ENCODE peak calls at places on chromosomes 7 and 10, in four cellular contexts. F is IMR-90, Y is K562, W is HepG2. S is an unnamed sample.

GRCh38 chr10:129846991-129847391 is 117.1 kb downstream of the EBF3 start:
- DNase-seq in F (no peak), Y (no peak), W (no peak), S (no peak)

GRCh38 chr7:12814107-12814506 is 126.7 kb downstream of the ARL4A start:
- DNase-seq in F (no peak), Y (no peak), W (no peak), S (no peak)

GRCh38 chr7:2520131-2520807 is 695 bp downstream of the LFNG start:
- DNase-seq in F (no peak), Y (peak), W (no peak), S (peak)

GRCh38 chr10:20195076-20195475 is 378.8 kb downstream of the PLXDC2 start:
- DNase-seq in F (no peak), Y (no peak), W (no peak), S (no peak)

GRCh38 chr7:135976312-135977019 is 693 bp downstream of the MTPN start:
- DNase-seq in F (peak), Y (peak), W (peak), S (peak)

GRCh38 chr10:69331161-69331560 is 52.9 kb downstream of the HK1 start:
- DNase-seq in F (no peak), Y (no peak), W (no peak), S (no peak)

GRCh38 chr7:73774923-73775322 is 4.9 kb upstream of the CLDN3 start:
- DNase-seq in F (peak), Y (no peak), W (no peak), S (no peak)

GRCh38 chr7:93015193-93016084 is 102.3 kb downstream of the SAMD9 start:
- DNase-seq in F (peak), Y (no peak), W (no peak), S (no peak)

GRCh38 chr10:63757067-63757466 is 235.9 kb downstream of the REEP3 start:
- DNase-seq in F (no peak), Y (no peak), W (no peak), S (no peak)

GRCh38 chr10:64396105-64396504 is 874.9 kb downstream of the REEP3 start:
- DNase-seq in F (peak), Y (no peak), W (no peak), S (no peak)

GRCh38 chr10:17003666-17004065 is 125.9 kb downstream of the CUBN start:
- DNase-seq in F (no peak), Y (no peak), W (no peak), S (no peak)

GRCh38 chr10:33064706-33065105 is 106.7 kb upstream of the ITGB1 start:
- DNase-seq in F (peak), Y (no peak), W (no peak), S (no peak)

GRCh38 chr10:124153601-124153930 is 60.2 kb upstream of the CHST15 start:
- DNase-seq in F (no peak), Y (no peak), W (no peak), S (no peak)

GRCh38 chr7:157027568-157028527 is 17.4 kb upstream of the MNX1 start:
- DNase-seq in F (no peak), Y (no peak), W (no peak), S (no peak)
- TF ChIP-seq MAZ in F (no peak), Y (no peak), W (no peak), S (no peak)

DNA sequence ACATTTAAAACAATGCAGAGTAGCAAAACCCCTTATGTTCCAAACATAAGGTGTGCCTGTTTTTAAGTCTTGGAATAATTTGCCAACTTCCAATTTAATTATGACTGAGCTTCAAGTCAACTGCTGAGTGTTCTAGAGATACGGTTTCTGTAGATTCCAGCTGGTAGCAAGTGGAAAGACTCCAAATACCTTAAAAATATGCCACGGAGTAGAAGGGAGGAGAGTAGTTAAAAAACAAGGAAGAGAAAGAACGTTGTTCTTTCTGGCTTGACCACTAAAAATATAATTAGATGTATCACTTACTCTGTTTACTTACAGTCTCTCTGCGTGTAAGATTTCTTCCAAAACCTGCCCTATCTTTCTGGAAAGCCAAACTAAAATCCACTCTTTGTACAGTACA is 24.5 kb upstream of the ABLIM1 start:
- DNase-seq in F (no peak), Y (no peak), W (no peak), S (no peak)
- TF ChIP-seq MAZ in F (no peak), Y (no peak), W (no peak), S (no peak)

GRCh38 chr7:33743594-33743993 is 161.7 kb upstream of the BMPER start:
- DNase-seq in F (peak), Y (no peak), W (no peak), S (no peak)
- TF ChIP-seq MAZ in F (no peak), Y (no peak), W (no peak), S (no peak)

DNA sequence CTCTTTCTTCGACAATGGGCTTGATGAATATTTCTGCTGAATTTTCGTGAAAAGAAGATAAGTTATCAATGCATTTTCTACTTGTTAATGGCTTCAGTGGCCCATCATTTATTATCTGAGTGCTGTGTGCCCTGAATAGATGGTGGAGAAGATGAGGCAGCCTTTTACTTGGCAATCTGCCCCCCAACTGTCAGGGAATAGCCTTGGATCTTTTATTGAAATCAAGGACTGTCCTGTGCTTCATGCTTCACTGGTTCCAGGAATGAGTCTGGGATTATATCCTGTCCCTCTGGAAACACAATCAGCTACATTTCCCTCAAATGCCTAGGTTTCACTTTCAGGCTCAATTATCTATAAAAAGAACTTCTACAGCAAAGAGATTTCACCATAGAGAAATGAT is 75.9 kb upstream of the NXPH1 start:
- DNase-seq in F (no peak), Y (no peak), W (no peak), S (no peak)
- TF ChIP-seq MAZ in F (no peak), Y (no peak), W (no peak), S (no peak)

GRCh38 chr10:3961082-3961481 is 176.1 kb upstream of the KLF6 start:
- DNase-seq in F (no peak), Y (no peak), W (no peak), S (no peak)

GRCh38 chr10:3964516-3964915 is 179.5 kb upstream of the KLF6 start:
- DNase-seq in F (no peak), Y (no peak), W (no peak), S (no peak)

GRCh38 chr10:3959370-3960266 is 174.6 kb upstream of the KLF6 start:
- DNase-seq in F (no peak), Y (no peak), W (no peak), S (no peak)

GRCh38 chr10:3960496-3960895 is 175.5 kb upstream of the KLF6 start:
- DNase-seq in F (no peak), Y (no peak), W (no peak), S (no peak)

DNA sequence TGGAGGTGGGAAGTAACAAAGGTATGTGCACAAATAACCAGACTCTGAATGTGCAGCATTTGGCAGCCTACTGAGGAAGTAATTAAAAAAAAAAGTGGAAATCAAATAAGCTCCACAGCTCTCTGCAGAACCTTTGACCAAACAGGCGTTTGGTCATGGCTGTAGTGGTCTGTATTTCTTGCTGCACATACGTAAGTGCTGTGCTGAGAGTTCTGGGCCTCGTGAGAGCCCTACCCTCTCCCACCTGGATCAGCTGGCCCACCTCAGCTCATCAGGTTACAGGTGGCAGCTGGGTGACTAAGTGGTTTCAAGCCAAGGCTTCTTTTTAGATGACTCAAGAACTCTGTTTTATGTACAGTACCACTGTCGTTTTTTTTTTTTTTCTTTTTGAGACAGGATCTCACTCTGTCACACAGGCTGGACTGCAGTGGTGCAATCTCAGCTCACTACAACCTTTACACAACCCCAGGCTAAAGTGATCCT is 178.2 kb upstream of the KLF6 start:
- DNase-seq in F (no peak), Y (no peak), W (no peak), S (peak)
- TF ChIP-seq MAZ in F (no peak), Y (no peak), W (no peak), S (no peak)

GRCh38 chr7:11191574-11192220 is 218.0 kb downstream of the PHF14 start:
- DNase-seq in F (no peak), Y (no peak), W (no peak), S (no peak)
- TF ChIP-seq MAZ in F (no peak), Y (no peak), W (no peak), S (no peak)

GRCh38 chr7:121872831-121873764 is at the start of gene PTPRZ1:
- DNase-seq in F (peak), Y (no peak), W (no peak), S (peak)
- TF ChIP-seq MAZ in F (no peak), Y (no peak), W (no peak), S (no peak)